ENCODE peak calls at places on chromosome X, in eight cellular contexts. A is H4; Y is skeletal muscle cell; I is GM10248; G is mucosa of descending colon; O is HEK293T; U is breast epithelium; V is activated CD4-positive, alpha-beta T cell treated with anti-CD3 and anti-CD28 coated beads, Interleukin-2, amount 50 U/mL, for 1 hour. H is an unnamed sample.

GRCh38 chrX:107483976-107484726 is 34.7 kb downstream of the FRMPD3 start:
- DNase-seq in Y (peak), O (peak), V (no peak), U (no peak), I (no peak), G (peak), A (no peak), H (peak)

GRCh38 chrX:102958794-102959193 is 21.7 kb downstream of the RAB40AL start:
- DNase-seq in U (no peak), Y (no peak), O (no peak), V (no peak), A (peak), I (no peak), G (no peak), H (peak)

GRCh38 chrX:747176-747575 is 116.6 kb downstream of the SHOX start:
- DNase-seq in V (no peak), O (no peak), I (no peak), U (no peak), G (no peak), A (no peak), Y (no peak), H (no peak)

GRCh38 chrX:150038977-150039599 is 100.8 kb upstream of the EOLA2 start:
- DNase-seq in O (no peak), A (no peak), U (no peak), Y (no peak), G (no peak), V (no peak), I (no peak), H (no peak)

GRCh38 chrX:40720386-40720785 is 15.0 kb downstream of the MED14 start:
- DNase-seq in I (no peak), Y (no peak), O (no peak), V (no peak), A (no peak), U (no peak), G (no peak), H (no peak)

GRCh38 chrX:9911479-9911878 is 55.7 kb upstream of the CLDN34 start:
- DNase-seq in Y (no peak), V (no peak), G (no peak), I (no peak), U (no peak), A (peak), O (no peak), H (no peak)

GRCh38 chrX:7120578-7121219 is 26.8 kb upstream of the STS start:
- DNase-seq in Y (no peak), I (no peak), V (no peak), U (no peak), G (no peak), A (peak), O (no peak), H (peak)

GRCh38 chrX:109830157-109830703 is 97.2 kb upstream of the ACSL4 start:
- DNase-seq in A (no peak), Y (no peak), U (no peak), O (no peak), I (no peak), V (no peak), G (no peak), H (no peak)

GRCh38 chrX:48918644-48919340 is at the start of gene PIM2:
- DNase-seq in V (peak), O (peak), Y (peak), I (peak), G (peak), U (peak), A (peak), H (peak)

GRCh38 chrX:129235903-129236302 is 287.4 kb downstream of the SMARCA1 start:
- DNase-seq in Y (no peak), G (no peak), V (no peak), O (peak), I (no peak), U (no peak), A (no peak), H (peak)

GRCh38 chrX:48835524-48836329 is at the start of gene PCSK1N:
- DNase-seq in U (no peak), G (no peak), Y (no peak), A (peak), O (peak), I (no peak), V (peak), H (peak)

GRCh38 chrX:26442340-26442739 is 226.4 kb downstream of the MAGEB5 start:
- DNase-seq in V (no peak), U (no peak), O (peak), A (no peak), G (no peak), I (no peak), Y (peak), H (peak)

GRCh38 chrX:50888884-50889283 is 21.7 kb upstream of the BMP15 start:
- DNase-seq in A (no peak), U (no peak), G (no peak), V (no peak), I (no peak), O (no peak), Y (no peak), H (no peak)

GRCh38 chrX:45765726-45766125 is 565.0 kb upstream of the DIPK2B start:
- DNase-seq in Y (no peak), A (no peak), O (no peak), V (no peak), U (no peak), G (no peak), I (no peak), H (no peak)

GRCh38 chrX:106802063-106802387 is 448 bp upstream of the TBC1D8B start:
- DNase-seq in V (no peak), G (peak), O (peak), A (no peak), I (no peak), U (no peak), Y (no peak), H (no peak)

GRCh38 chrX:140034916-140035315 is 69.6 kb upstream of the CXorf66 start:
- DNase-seq in U (no peak), A (peak), V (no peak), I (no peak), Y (no peak), G (no peak), O (no peak), H (peak)

GRCh38 chrX:41029332-41029731 is 55.9 kb upstream of the USP9X start:
- DNase-seq in I (no peak), G (no peak), O (no peak), A (no peak), V (no peak), Y (no peak), U (no peak), H (peak)

GRCh38 chrX:103626855-103627254 is 1.9 kb upstream of the TCEAL1 start:
- DNase-seq in V (no peak), Y (no peak), O (no peak), A (no peak), G (no peak), I (no peak), U (no peak), H (no peak)

GRCh38 chrX:19342331-19342906 is 1.3 kb upstream of the PDHA1 start:
- DNase-seq in A (no peak), O (no peak), I (no peak), G (no peak), U (no peak), V (no peak), Y (no peak), H (no peak)

GRCh38 chrX:25295466-25295865 is 279.7 kb upstream of the ARX start:
- DNase-seq in G (no peak), O (no peak), Y (no peak), I (no peak), U (no peak), A (no peak), V (no peak), H (no peak)

GRCh38 chrX:38066934-38067333 is 60.6 kb downstream of the SYTL5 start:
- DNase-seq in I (no peak), O (no peak), U (no peak), V (no peak), G (no peak), A (no peak), Y (no peak), H (no peak)

GRCh38 chrX:69082055-69082752 is 83.0 kb downstream of the PJA1 start:
- DNase-seq in A (no peak), G (no peak), O (no peak), U (no peak), Y (no peak), V (no peak), I (no peak), H (no peak)

GRCh38 chrX:7996414-7996813 is 69.2 kb upstream of the PNPLA4 start:
- DNase-seq in I (peak), V (peak), A (peak), Y (no peak), O (peak), G (peak), U (no peak), H (peak)

GRCh38 chrX:107978080-107978479 is 4.1 kb downstream of the TEX13B start:
- DNase-seq in G (no peak), V (no peak), I (no peak), O (no peak), A (no peak), U (no peak), Y (no peak), H (no peak)

GRCh38 chrX:50483283-50483682 is 12.7 kb upstream of the DGKK start:
- DNase-seq in G (no peak), O (no peak), I (no peak), U (no peak), Y (no peak), V (no peak), A (no peak), H (no peak)

GRCh38 chrX:10483191-10483808 is 137.1 kb downstream of the MID1 start:
- DNase-seq in A (no peak), U (no peak), I (no peak), O (no peak), V (no peak), G (no peak), Y (no peak), H (no peak)

GRCh38 chrX:53479295-53479694 is 45.1 kb upstream of the HSD17B10 start:
- DNase-seq in Y (no peak), G (no peak), V (no peak), O (no peak), I (no peak), A (peak), U (no peak), H (peak)

GRCh38 chrX:97027384-97027922 is 143.7 kb downstream of the RPA4 start:
- DNase-seq in I (no peak), G (no peak), U (no peak), O (no peak), Y (no peak), V (no peak), A (no peak), H (peak)

GRCh38 chrX:47171996-47172395 is 21.6 kb upstream of the UBA1 start:
- DNase-seq in I (no peak), A (peak), U (no peak), G (no peak), V (no peak), Y (no peak), O (no peak), H (no peak)

GRCh38 chrX:23548164-23548563 is 119.1 kb upstream of the PRDX4 start:
- DNase-seq in I (no peak), G (no peak), O (peak), A (peak), V (no peak), Y (peak), U (no peak), H (no peak)

GRCh38 chrX:31266172-31267076 is 194.6 kb upstream of the FTHL17 start:
- DNase-seq in A (no peak), U (no peak), O (peak), Y (no peak), G (peak), V (no peak), I (peak), H (peak)

GRCh38 chrX:55715847-55716246 is 1.7 kb upstream of the RRAGB start:
- DNase-seq in G (no peak), I (no peak), U (no peak), A (no peak), V (no peak), Y (no peak), O (no peak), H (no peak)